ENCODE peak calls at places on chromosomes 4 and X, in four cellular contexts. K is colonic mucosa, B is endothelial cell of umbilical vein, G is small intestine. U is an unnamed sample. For H3K27me3, the result is how much of the 10 kb centered on the place peaks cover.

GRCh38 chr4:113840850-113841249 is 79.3 kb upstream of the CAMK2D start:
- DNase-seq in K (no peak), B (no peak), G (no peak), U (no peak)

GRCh38 chrX:112832481-112833095 is 8.0 kb downstream of the AMOT start:
- DNase-seq in K (peak), B (no peak), G (peak), U (no peak)

GRCh38 chr4:164252286-164252685 is 501.6 kb upstream of the SMIM31 start:
- DNase-seq in K (no peak), B (no peak), G (no peak), U (no peak)

GRCh38 chr4:30429813-30430466 is 290.2 kb upstream of the PCDH7 start:
- DNase-seq in K (no peak), B (peak), G (no peak), U (no peak)

GRCh38 chr4:786861-787300 is 39.0 kb downstream of the CPLX1 start:
- DNase-seq in K (peak), B (peak), G (no peak), U (no peak)

GRCh38 chr4:94588900-94589693 is 137.4 kb downstream of the PDLIM5 start:
- DNase-seq in K (no peak), B (no peak), G (no peak), U (no peak)

GRCh38 chr4:113673450-113673849 is 88.1 kb downstream of the CAMK2D start:
- DNase-seq in K (no peak), B (no peak), G (no peak), U (no peak)

GRCh38 chrX:55907968-55908607 is 190.5 kb downstream of the RRAGB start:
- DNase-seq in K (peak), B (peak), G (peak), U (no peak)

GRCh38 chr4:94420356-94420755 is 31.4 kb upstream of the PDLIM5 start:
- DNase-seq in K (no peak), B (no peak), G (no peak), U (no peak)

GRCh38 chr4:73723029-73723428 is 17.3 kb upstream of the CXCL8 start:
- DNase-seq in K (no peak), B (peak), G (no peak), U (no peak)

GRCh38 chr4:112279025-112279881 is 6.5 kb downstream of the TIFA start:
- DNase-seq in K (no peak), B (no peak), G (no peak), U (no peak)

GRCh38 chr4:83083925-83084475 is 30.5 kb downstream of the PLAC8 start:
- DNase-seq in K (no peak), B (peak), G (peak), U (peak)

GRCh38 chrX:53018627-53019026 is 30.0 kb upstream of the GPR173 start:
- DNase-seq in K (no peak), B (no peak), G (no peak), U (no peak)

GRCh38 chr4:110609044-110609750 is 13.7 kb downstream of the PITX2 start:
- DNase-seq in K (no peak), B (no peak), G (no peak), U (no peak)

GRCh38 chr4:110612631-110613269 is 10.1 kb downstream of the PITX2 start:
- DNase-seq in K (no peak), B (no peak), G (no peak), U (no peak)

GRCh38 chr4:110611968-110612447 is 10.9 kb downstream of the PITX2 start:
- DNase-seq in K (no peak), B (no peak), G (no peak), U (no peak)

GRCh38 chr4:110610620-110610939 is 12.3 kb downstream of the PITX2 start:
- DNase-seq in K (no peak), B (no peak), G (no peak), U (no peak)

DNA sequence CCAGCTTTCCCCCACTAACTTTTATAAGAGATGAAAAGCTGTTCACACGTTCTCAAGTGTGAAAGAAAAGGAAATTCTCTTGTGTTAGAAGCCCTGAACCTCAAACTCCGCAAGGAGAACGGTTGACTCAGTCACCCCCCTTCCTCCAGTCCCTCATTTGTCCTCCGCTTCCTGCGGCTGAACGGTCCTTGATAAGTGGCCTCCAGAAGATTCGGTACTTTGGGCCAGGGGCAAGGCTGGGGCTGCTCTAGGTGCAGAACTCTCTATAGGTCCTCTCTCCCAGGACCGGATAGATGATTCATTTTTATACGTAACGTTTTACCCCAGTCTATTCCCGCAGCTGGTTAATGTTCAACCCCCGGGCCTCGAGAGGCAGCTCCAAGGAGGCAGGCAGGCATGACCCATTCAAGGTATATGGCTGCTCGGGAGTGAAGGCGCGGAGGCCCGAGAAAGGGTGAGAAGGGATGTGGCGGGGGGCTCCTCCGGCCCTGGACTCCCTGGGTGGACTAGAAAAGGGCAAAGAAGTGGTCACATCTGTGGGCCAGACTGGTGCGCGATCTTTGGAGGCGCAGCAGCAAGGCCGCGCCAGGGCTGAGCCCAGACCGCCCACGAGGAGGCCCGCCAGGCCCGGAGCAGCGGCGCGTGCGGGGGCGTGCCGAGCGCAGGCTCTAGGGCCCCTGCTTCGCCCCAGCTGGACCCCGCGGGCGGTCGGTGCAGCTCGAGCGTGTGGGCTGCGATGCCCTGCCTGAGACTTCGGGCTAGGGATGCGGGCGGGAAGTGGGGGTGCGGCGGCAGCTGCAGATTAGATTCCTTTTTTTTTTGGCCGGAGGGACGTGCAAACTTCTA is 11.7 kb downstream of the PITX2 start:
- DNase-seq in K (peak), B (no peak), G (peak), U (no peak)
- H3K27me3 ChIP-seq in K (half or more), B (half or more), G (under half), U (under half)

GRCh38 chr4:99043346-99043745 is 45.2 kb downstream of the ADH5 start:
- DNase-seq in K (no peak), B (peak), G (peak), U (no peak)
- H3K27me3 ChIP-seq in K (under half), B (under half), G (under half), U (under half)

GRCh38 chr4:80232707-80233370 is 33.6 kb upstream of the FGF5 start:
- DNase-seq in K (no peak), B (no peak), G (no peak), U (no peak)

GRCh38 chr4:80239480-80239879 is 27.0 kb upstream of the FGF5 start:
- DNase-seq in K (no peak), B (no peak), G (no peak), U (no peak)

GRCh38 chr4:80237992-80238391 is 28.5 kb upstream of the FGF5 start:
- DNase-seq in K (no peak), B (peak), G (no peak), U (no peak)

GRCh38 chr4:80233390-80233789 is 33.1 kb upstream of the FGF5 start:
- DNase-seq in K (no peak), B (no peak), G (no peak), U (no peak)

GRCh38 chr4:80235451-80235850 is 31.0 kb upstream of the FGF5 start:
- DNase-seq in K (no peak), B (no peak), G (no peak), U (no peak)
- H3K27me3 ChIP-seq in K (under half), B (under half), G (under half), U (under half)

GRCh38 chrX:86148594-86148993 is 343 bp downstream of the DACH2 start:
- DNase-seq in K (no peak), B (no peak), G (no peak), U (no peak)
- H3K27me3 ChIP-seq in K (under half), B (under half), G (under half), U (under half)

DNA sequence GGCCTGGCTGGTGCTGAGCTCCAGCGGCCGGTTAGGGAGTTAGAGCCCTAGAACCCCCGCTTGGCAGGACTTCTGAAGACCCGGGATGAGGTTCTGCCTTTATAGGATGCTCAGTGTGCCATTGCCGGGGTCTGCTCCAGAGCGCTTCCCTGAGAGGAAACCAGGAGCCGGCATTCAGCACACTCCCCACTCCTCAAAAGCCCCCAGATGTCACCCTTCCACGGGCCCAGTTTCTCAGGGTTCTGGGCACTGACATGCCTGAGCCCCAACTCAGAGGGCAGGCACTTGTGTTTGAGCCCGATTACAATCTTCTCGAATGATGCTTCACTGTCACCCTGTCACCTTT is 6.5 kb downstream of the NKX3-2 start:
- DNase-seq in K (no peak), B (no peak), G (no peak), U (no peak)
- H3K27me3 ChIP-seq in K (half or more), B (half or more), G (under half), U (half or more)

GRCh38 chrX:137032378-137032694 is 1.5 kb downstream of the GPR101 start:
- DNase-seq in K (no peak), B (no peak), G (no peak), U (no peak)
- H3K27me3 ChIP-seq in K (under half), B (under half), G (under half), U (under half)

GRCh38 chrX:49059209-49060191 is 701 bp downstream of the CCDC120 start:
- DNase-seq in K (no peak), B (no peak), G (peak), U (no peak)
- H3K27me3 ChIP-seq in K (under half), B (under half), G (under half), U (under half)

DNA sequence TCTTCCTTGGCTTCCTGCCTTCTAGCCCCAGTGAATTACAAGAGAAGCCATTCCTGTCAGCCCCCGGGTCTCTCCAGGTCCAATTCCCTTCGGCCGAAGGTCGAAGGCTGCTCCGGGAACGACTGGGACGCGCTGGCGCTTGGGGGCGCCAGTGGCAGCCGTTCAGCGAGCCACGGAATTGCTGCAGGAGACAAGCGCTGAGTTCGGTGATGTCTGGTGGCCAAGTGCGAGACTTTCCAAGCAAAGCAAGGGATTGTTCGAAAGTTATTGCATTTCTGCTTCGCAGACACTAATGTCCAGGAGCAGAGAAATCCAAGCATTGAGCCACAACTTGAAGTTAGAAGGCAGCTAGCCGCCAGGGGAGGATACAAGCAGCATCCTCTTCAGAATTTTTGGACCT is 1.1 kb upstream of the DKK2 start:
- DNase-seq in K (peak), B (peak), G (peak), U (no peak)
- H3K27me3 ChIP-seq in K (under half), B (under half), G (under half), U (under half)

DNA sequence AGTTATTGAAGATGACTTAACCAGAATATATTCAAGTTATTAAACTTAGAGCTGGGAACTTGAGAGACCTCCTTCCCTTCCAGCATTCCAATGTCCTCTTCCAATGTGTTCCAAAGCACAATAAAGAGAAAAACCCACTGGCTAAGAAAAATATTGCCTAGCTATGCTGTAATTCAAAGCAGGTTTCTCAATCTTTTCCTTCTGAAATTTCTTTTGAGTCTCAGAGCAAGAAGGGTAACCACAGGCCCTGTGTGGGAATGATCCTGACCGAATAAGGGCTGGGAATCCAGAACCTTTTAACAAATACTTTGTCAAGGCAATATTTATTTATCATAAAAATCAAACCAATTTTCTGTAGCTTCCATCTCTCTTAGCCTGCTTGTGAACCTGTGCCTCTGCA is 150.7 kb upstream of the SFRP2 start:
- DNase-seq in K (no peak), B (no peak), G (no peak), U (no peak)
- H3K27me3 ChIP-seq in K (under half), B (under half), G (under half), U (under half)